ENCODE peak calls at places on chromosomes 13 and 19, in four cellular contexts. Y, A, E and S are unnamed samples. For H3K4me1 and H3K9me3, the result is how much of the 10 kb centered on the place peaks cover.

GRCh38 chr19:3112375-3113099 is 18.4 kb downstream of the GNA11 start:
- DNase-seq in Y (no peak), A (no peak), E (no peak), S (no peak)

GRCh38 chr19:543912-544608 is at the start of gene GZMM:
- DNase-seq in Y (no peak), A (no peak), E (peak), S (peak)

GRCh38 chr19:38388310-38389100 is at the start of gene SPRED3:
- DNase-seq in Y (no peak), A (no peak), E (no peak), S (no peak)

GRCh38 chr19:58366576-58367430 is 4.3 kb upstream of the ZNF497 start:
- DNase-seq in Y (no peak), A (no peak), E (no peak), S (no peak)

GRCh38 chr19:409006-409514 is at the start of gene C2CD4C:
- DNase-seq in Y (no peak), A (no peak), E (peak), S (peak)

GRCh38 chr13:30045916-30046704 is 195.7 kb upstream of the UBL3 start:
- DNase-seq in Y (no peak), A (no peak), E (no peak), S (no peak)

GRCh38 chr19:3397266-3398022 is 31.1 kb downstream of the NFIC start:
- DNase-seq in Y (no peak), A (no peak), E (no peak), S (no peak)

GRCh38 chr13:113836917-113837553 is 26.8 kb downstream of the GAS6 start:
- DNase-seq in Y (peak), A (no peak), E (no peak), S (no peak)

GRCh38 chr13:112974125-112974524 is 5.1 kb downstream of the MCF2L start:
- DNase-seq in Y (no peak), A (no peak), E (no peak), S (no peak)

GRCh38 chr19:4541114-4541805 is 1.4 kb upstream of the LRG1 start:
- DNase-seq in Y (no peak), A (no peak), E (no peak), S (no peak)

GRCh38 chr13:23889598-23890224 is 511 bp upstream of the MIPEP start:
- DNase-seq in Y (no peak), A (no peak), E (no peak), S (no peak)

GRCh38 chr19:21210037-21210621 is 68.3 kb downstream of the ZNF431 start:
- DNase-seq in Y (no peak), A (no peak), E (no peak), S (no peak)

GRCh38 chr19:39341122-39341719 is 1.0 kb upstream of the SAMD4B start:
- DNase-seq in Y (peak), A (peak), E (no peak), S (no peak)

GRCh38 chr13:85529216-85529590 is 270.0 kb downstream of the SLITRK6 start:
- DNase-seq in Y (no peak), A (no peak), E (no peak), S (no peak)

GRCh38 chr13:113633485-113633873 is 24.5 kb downstream of the ATP4B start:
- DNase-seq in Y (no peak), A (no peak), E (no peak), S (no peak)

GRCh38 chr19:8445488-8446001 is 770 bp downstream of the HNRNPM start:
- DNase-seq in Y (peak), A (peak), E (no peak), S (peak)

GRCh38 chr19:7919681-7920519 is at the start of gene SNAPC2:
- DNase-seq in Y (peak), A (peak), E (peak), S (peak)

GRCh38 chr13:51894239-51894638 is 32.5 kb downstream of the CCDC70 start:
- DNase-seq in Y (no peak), A (no peak), E (no peak), S (no peak)

GRCh38 chr19:54172764-54173699 is at the start of gene TMC4:
- DNase-seq in Y (peak), A (peak), E (no peak), S (no peak)

GRCh38 chr19:13835791-13836723 is 40.8 kb downstream of the ZSWIM4 start:
- DNase-seq in Y (peak), A (no peak), E (no peak), S (no peak)

GRCh38 chr19:30222428-30222873 is 149.7 kb upstream of the ZNF536 start:
- DNase-seq in Y (no peak), A (no peak), E (no peak), S (no peak)

GRCh38 chr13:54599413-54599812 is 1570.8 kb downstream of the OLFM4 start:
- DNase-seq in Y (no peak), A (no peak), E (no peak), S (no peak)

GRCh38 chr19:10191347-10191746 is 3.4 kb downstream of the DNMT1 start:
- DNase-seq in Y (peak), A (no peak), E (no peak), S (no peak)

GRCh38 chr19:42295831-42296525 is 6.0 kb upstream of the PRR19 start:
- DNase-seq in Y (peak), A (peak), E (peak), S (peak)

GRCh38 chr13:79485014-79485441 is 4.1 kb downstream of the NDFIP2 start:
- DNase-seq in Y (no peak), A (no peak), E (no peak), S (no peak)

GRCh38 chr19:5281588-5281987 is 59.0 kb downstream of the PTPRS start:
- DNase-seq in Y (peak), A (no peak), E (no peak), S (no peak)

GRCh38 chr13:51971520-51972426 is 39.5 kb downstream of the ATP7B start:
- DNase-seq in Y (no peak), A (no peak), E (no peak), S (no peak)

GRCh38 chr13:44758595-44759221 is 182.6 kb upstream of the TSC22D1 start:
- DNase-seq in Y (no peak), A (no peak), E (no peak), S (no peak)

GRCh38 chr19:6056801-6057650 is 53.3 kb downstream of the RFX2 start:
- DNase-seq in Y (peak), A (no peak), E (no peak), S (no peak)

GRCh38 chr13:44578064-44578394 is 1.9 kb upstream of the TSC22D1 start:
- DNase-seq in Y (no peak), A (no peak), E (no peak), S (no peak)

DNA sequence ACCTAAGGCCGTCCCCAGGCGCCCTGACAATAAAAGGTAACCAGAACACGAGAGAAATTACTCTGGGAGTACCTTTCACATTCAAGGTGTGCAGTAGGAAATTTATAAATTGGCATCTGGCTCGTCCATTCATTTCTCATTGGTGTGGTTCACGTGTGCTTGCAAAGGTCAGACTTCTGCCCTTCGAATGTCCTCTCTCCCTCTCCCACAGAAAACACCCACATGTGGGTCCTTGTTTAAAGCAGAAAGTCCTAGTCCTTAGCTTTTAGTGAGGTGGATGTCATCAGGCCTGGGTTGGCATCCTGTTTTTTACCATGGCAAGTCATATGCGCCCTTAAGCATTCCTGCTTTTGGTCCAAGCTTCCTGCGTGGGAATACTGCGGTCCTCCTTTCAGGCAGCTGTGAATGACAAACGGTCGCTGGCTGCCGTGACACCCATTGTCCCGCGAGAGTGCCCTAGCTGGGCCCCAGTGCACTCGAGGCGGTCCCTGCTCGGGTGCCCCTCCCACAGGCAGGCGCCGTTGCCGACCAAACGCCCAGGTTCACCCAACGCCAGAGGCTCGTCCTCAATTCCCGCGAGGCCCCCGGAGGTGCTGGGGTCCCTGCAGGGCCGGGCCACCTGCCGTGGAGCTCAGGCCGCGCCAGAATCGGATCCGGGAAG is at the start of gene NUDT19:
- DNase-seq in Y (peak), A (peak), E (peak), S (peak)
- H3K27ac ChIP-seq in Y (peak), A (peak), E (peak), S (peak)

GRCh38 chr19:45099465-45100201 is 6.7 kb downstream of the PPP1R37 start:
- DNase-seq in Y (no peak), A (no peak), E (no peak), S (no peak)

GRCh38 chr19:45098521-45099464 is 5.8 kb downstream of the PPP1R37 start:
- DNase-seq in Y (peak), A (no peak), E (no peak), S (no peak)

GRCh38 chr19:45101796-45102195 is 8.8 kb downstream of the PPP1R37 start:
- DNase-seq in Y (no peak), A (no peak), E (no peak), S (no peak)

GRCh38 chr19:45100797-45101196 is 7.8 kb downstream of the PPP1R37 start:
- DNase-seq in Y (no peak), A (no peak), E (no peak), S (no peak)

GRCh38 chr19:45100202-45100600 is 7.2 kb downstream of the PPP1R37 start:
- DNase-seq in Y (no peak), A (no peak), E (no peak), S (no peak)
- H3K4me1 ChIP-seq in Y (under half), A (under half), E (under half), S (half or more)

GRCh38 chr19:52369463-52370340 is at the start of gene ZNF880:
- DNase-seq in Y (peak), A (no peak), E (peak), S (peak)
- H3K9me3 ChIP-seq in Y (under half), A (under half), E (under half), S (under half)

DNA sequence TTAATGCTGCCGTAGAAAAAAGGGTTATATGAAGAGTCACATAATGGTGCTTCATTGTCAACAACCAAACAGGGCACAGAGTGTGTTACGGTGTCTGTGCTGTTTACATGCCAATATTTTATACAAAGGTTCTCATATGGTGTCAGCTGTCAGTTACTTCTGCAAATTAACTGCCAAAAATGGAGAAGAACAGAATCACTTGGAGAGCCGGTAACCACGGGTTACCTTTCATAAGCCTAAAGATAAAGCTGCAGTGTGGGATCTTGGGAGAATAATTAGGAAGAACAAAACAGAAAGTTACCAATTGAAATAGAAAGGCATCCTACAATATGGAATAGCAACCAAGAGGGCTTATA is 74.3 kb downstream of the TSHZ3 start:
- DNase-seq in Y (no peak), A (no peak), E (no peak), S (no peak)
- H3K27ac ChIP-seq in Y (no peak), A (no peak), E (no peak), S (no peak)

DNA sequence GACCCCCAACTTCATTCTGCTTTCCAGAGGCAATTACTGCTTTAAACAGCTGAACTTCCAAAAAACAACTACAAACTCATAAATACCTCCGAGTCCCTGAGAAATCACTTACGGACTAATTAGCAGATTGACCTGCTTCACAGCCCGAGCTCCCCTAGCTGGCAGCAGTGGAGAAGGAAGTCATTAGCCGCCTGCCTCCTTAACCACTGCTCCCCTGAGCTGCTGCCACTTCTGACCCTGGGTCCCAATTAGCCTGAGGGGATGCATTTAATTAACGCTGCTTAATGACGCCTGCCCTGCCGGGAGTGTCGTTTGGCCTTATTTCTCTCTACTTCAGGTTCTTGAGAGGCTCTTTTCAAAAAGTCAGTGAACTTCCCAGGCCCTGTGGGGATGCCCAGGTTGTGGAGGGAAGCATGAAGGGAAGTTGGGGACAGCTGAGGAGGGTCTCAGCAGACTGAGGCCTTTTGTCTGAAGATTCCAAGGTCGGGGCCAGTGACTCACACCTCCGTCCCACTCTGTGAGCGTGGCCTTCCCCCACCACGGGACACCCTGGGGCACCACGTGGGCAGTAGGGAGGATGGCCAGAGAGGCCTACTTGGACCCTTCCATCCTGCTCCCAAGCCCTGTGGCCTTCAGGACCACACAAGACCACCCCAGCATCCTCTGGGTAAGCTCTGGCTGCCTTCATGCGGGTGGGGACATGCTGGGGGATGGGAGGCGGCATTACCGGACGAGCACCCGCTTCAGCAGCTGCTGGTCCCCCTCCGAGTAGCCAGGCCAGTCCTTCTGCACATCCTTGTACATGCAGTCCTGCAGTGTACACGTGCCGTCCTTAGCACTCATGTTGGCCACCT is 19.8 kb upstream of the ISYNA1 start:
- DNase-seq in Y (no peak), A (no peak), E (no peak), S (no peak)
- H3K4me1 ChIP-seq in Y (under half), A (under half), E (under half), S (under half)

GRCh38 chr19:24127601-24128000 is 40.6 kb downstream of the ZNF254 start:
- DNase-seq in Y (no peak), A (no peak), E (no peak), S (no peak)
- H3K9me3 ChIP-seq in Y (half or more), A (under half), E (under half), S (under half)

GRCh38 chr19:46620716-46621115 is 4.2 kb downstream of the PTGIR start:
- DNase-seq in Y (no peak), A (no peak), E (no peak), S (no peak)

GRCh38 chr19:46621191-46622117 is 3.4 kb downstream of the PTGIR start:
- DNase-seq in Y (no peak), A (no peak), E (no peak), S (no peak)

GRCh38 chr19:46618670-46619231 is 6.1 kb downstream of the PTGIR start:
- DNase-seq in Y (no peak), A (no peak), E (no peak), S (peak)

GRCh38 chr19:46622118-46622446 is 2.8 kb downstream of the PTGIR start:
- DNase-seq in Y (no peak), A (no peak), E (no peak), S (no peak)

GRCh38 chr19:46620267-46620666 is 4.6 kb downstream of the PTGIR start:
- DNase-seq in Y (no peak), A (no peak), E (no peak), S (no peak)
- H3K27ac ChIP-seq in Y (peak), A (no peak), E (peak), S (no peak)

DNA sequence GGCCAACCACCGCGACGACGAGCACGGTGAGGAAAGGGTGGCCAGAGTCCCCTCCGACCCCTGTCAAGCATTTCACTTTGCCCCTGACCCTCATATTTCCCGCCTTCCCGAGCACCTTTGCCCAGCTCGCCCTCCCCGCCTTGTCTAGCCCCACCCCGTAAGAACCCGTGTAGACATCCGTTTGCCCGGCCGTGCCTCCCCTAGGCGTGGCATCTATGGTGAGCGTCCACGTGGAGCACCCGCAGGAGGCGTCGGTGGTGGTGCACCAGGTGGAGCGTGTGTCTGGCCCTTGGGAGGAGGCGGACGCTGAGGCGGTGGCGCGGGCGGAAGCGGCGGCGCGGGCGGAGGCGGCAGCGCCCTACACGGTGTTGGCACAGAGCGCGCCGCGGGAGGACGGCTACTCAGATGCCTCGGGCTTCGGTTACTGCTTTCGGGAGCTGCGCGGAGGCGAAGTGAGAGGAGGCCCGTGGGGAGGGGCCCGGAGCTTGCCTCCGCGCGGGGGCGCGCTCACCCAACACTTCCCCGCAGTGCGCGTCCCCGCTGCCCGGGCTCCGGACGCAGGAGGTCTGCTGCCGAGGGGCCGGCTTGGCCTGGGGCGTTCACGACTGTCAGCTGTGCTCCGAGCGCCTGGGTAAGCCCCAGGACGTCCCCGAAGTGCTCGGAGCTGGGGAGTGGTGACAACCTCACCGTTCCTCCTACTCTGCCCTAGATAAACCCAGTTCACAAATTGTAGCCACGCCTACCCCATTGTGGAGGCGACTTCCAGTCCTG is 4.2 kb downstream of the LTBP4 start:
- DNase-seq in Y (peak), A (peak), E (peak), S (peak)
- H3K4me1 ChIP-seq in Y (half or more), A (under half), E (half or more), S (half or more)

DNA sequence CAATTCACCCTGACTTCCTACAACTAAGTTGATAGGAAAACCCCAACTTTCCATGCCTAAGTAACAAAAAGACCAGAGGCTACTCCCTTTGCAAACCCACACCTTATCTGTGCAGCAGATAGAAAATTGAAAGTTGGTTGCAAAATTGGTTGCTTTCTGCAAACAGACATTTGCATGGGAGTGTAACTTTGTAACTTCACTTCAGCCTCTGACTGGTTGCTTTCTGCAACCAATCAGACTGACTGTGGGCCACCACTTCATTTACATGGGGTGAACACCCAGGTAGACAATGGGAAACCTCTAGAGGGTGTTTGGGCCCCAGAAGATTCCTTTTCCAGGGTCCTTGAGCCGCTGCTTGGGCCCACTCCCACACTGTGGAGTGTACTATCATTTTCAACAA is 9.8 kb downstream of the TEX30 start:
- DNase-seq in Y (no peak), A (no peak), E (no peak), S (no peak)
- H3K9me3 ChIP-seq in Y (under half), A (under half), E (under half), S (under half)

GRCh38 chr13:36884235-36884634 is 35.8 kb downstream of the SMAD9 start:
- DNase-seq in Y (no peak), A (no peak), E (no peak), S (no peak)
- H3K27ac ChIP-seq in Y (no peak), A (no peak), E (no peak), S (no peak)